ENCODE peak calls at places on chromosomes 1 and 21, in nine cellular contexts. One of them, this sample, is unnamed.

GRCh38 chr1:55854911-55855310 is 639.7 kb upstream of the USP24 start:
- DNase-seq in HFF-Myc: no peak
- DNase-seq in neural crest cell: no peak
- DNase-seq in psoas muscle: no peak
- DNase-seq in astrocyte of the cerebellum: peak; percentile 57
- DNase-seq in right lobe of liver: no peak
- DNase-seq in heart right ventricle: no peak
- DNase-seq in fibroblast of lung: peak; percentile 88
- DNase-seq in foreskin fibroblast: peak; percentile 15
- DNase-seq in this sample: peak; percentile 17

GRCh38 chr1:24557711-24558121 is 1.8 kb downstream of the NCMAP start:
- DNase-seq in HFF-Myc: no peak
- DNase-seq in neural crest cell: no peak
- DNase-seq in psoas muscle: no peak
- DNase-seq in astrocyte of the cerebellum: peak; percentile 18
- DNase-seq in right lobe of liver: no peak
- DNase-seq in heart right ventricle: no peak
- DNase-seq in fibroblast of lung: no peak
- DNase-seq in foreskin fibroblast: no peak
- DNase-seq in this sample: no peak

GRCh38 chr1:118914379-118915161 is 73.6 kb downstream of the TBX15 start:
- DNase-seq in HFF-Myc: no peak
- DNase-seq in neural crest cell: no peak
- DNase-seq in psoas muscle: no peak
- DNase-seq in astrocyte of the cerebellum: no peak
- DNase-seq in right lobe of liver: no peak
- DNase-seq in heart right ventricle: no peak
- DNase-seq in fibroblast of lung: no peak
- DNase-seq in foreskin fibroblast: no peak
- DNase-seq in this sample: no peak

GRCh38 chr1:179230251-179230650 is 774 bp upstream of the ABL2 start:
- DNase-seq in HFF-Myc: peak; percentile 46
- DNase-seq in neural crest cell: no peak
- DNase-seq in psoas muscle: no peak
- DNase-seq in astrocyte of the cerebellum: no peak
- DNase-seq in right lobe of liver: no peak
- DNase-seq in heart right ventricle: no peak
- DNase-seq in fibroblast of lung: peak; percentile 65
- DNase-seq in foreskin fibroblast: peak; percentile 79
- DNase-seq in this sample: peak; percentile 68

GRCh38 chr1:65791860-65792670 is 630 bp upstream of the PDE4B start:
- DNase-seq in HFF-Myc: no peak
- DNase-seq in neural crest cell: peak; percentile 23
- DNase-seq in psoas muscle: peak; percentile 42
- DNase-seq in astrocyte of the cerebellum: no peak
- DNase-seq in right lobe of liver: no peak
- DNase-seq in heart right ventricle: no peak
- DNase-seq in fibroblast of lung: peak; percentile 31
- DNase-seq in foreskin fibroblast: peak; percentile 51
- DNase-seq in this sample: no peak

GRCh38 chr1:243388276-243388675 is 132.4 kb downstream of the SDCCAG8 start:
- DNase-seq in HFF-Myc: no peak
- DNase-seq in neural crest cell: no peak
- DNase-seq in psoas muscle: no peak
- DNase-seq in astrocyte of the cerebellum: no peak
- DNase-seq in right lobe of liver: no peak
- DNase-seq in heart right ventricle: no peak
- DNase-seq in fibroblast of lung: no peak
- DNase-seq in foreskin fibroblast: no peak
- DNase-seq in this sample: no peak

GRCh38 chr1:41902125-41902524 is 16.6 kb downstream of the HIVEP3 start:
- DNase-seq in HFF-Myc: no peak
- DNase-seq in neural crest cell: no peak
- DNase-seq in psoas muscle: no peak
- DNase-seq in astrocyte of the cerebellum: peak; percentile 39
- DNase-seq in right lobe of liver: no peak
- DNase-seq in heart right ventricle: no peak
- DNase-seq in fibroblast of lung: peak; percentile 95
- DNase-seq in foreskin fibroblast: peak; percentile 63
- DNase-seq in this sample: peak; percentile 68

GRCh38 chr21:38179504-38179900 is 77.3 kb upstream of the KCNJ15 start:
- DNase-seq in HFF-Myc: no peak
- DNase-seq in neural crest cell: no peak
- DNase-seq in psoas muscle: no peak
- DNase-seq in astrocyte of the cerebellum: no peak
- DNase-seq in right lobe of liver: no peak
- DNase-seq in heart right ventricle: no peak
- DNase-seq in fibroblast of lung: no peak
- DNase-seq in foreskin fibroblast: peak; percentile 31
- DNase-seq in this sample: no peak

GRCh38 chr1:92031281-92032110 is 1.7 kb downstream of the EPHX4 start:
- DNase-seq in HFF-Myc: no peak
- DNase-seq in neural crest cell: no peak
- DNase-seq in psoas muscle: no peak
- DNase-seq in astrocyte of the cerebellum: no peak
- DNase-seq in right lobe of liver: no peak
- DNase-seq in heart right ventricle: no peak
- DNase-seq in fibroblast of lung: no peak
- DNase-seq in foreskin fibroblast: peak; percentile 23
- DNase-seq in this sample: no peak

GRCh38 chr1:114458208-114458777 is 52.7 kb downstream of the TRIM33 start:
- DNase-seq in HFF-Myc: no peak
- DNase-seq in neural crest cell: no peak
- DNase-seq in psoas muscle: no peak
- DNase-seq in astrocyte of the cerebellum: no peak
- DNase-seq in right lobe of liver: no peak
- DNase-seq in heart right ventricle: no peak
- DNase-seq in fibroblast of lung: peak; percentile 85
- DNase-seq in foreskin fibroblast: peak; percentile 72
- DNase-seq in this sample: peak; percentile 44

GRCh38 chr1:155261401-155261887 is 716 bp downstream of the SCAMP3 start:
- DNase-seq in HFF-Myc: no peak
- DNase-seq in neural crest cell: no peak
- DNase-seq in psoas muscle: peak; percentile 59
- DNase-seq in astrocyte of the cerebellum: no peak
- DNase-seq in right lobe of liver: no peak
- DNase-seq in heart right ventricle: no peak
- DNase-seq in fibroblast of lung: no peak
- DNase-seq in foreskin fibroblast: peak; percentile 14
- DNase-seq in this sample: no peak

GRCh38 chr1:150528997-150529396 is 13.4 kb downstream of the FALEC start:
- DNase-seq in HFF-Myc: no peak
- DNase-seq in neural crest cell: no peak
- DNase-seq in psoas muscle: no peak
- DNase-seq in astrocyte of the cerebellum: peak; percentile 68
- DNase-seq in right lobe of liver: no peak
- DNase-seq in heart right ventricle: no peak
- DNase-seq in fibroblast of lung: peak; percentile 94
- DNase-seq in foreskin fibroblast: peak; percentile 79
- DNase-seq in this sample: peak; percentile 34

GRCh38 chr1:38291906-38292521 is 245.4 kb upstream of the POU3F1 start:
- DNase-seq in HFF-Myc: no peak
- DNase-seq in neural crest cell: no peak
- DNase-seq in psoas muscle: no peak
- DNase-seq in astrocyte of the cerebellum: no peak
- DNase-seq in right lobe of liver: no peak
- DNase-seq in heart right ventricle: no peak
- DNase-seq in fibroblast of lung: peak; percentile 5
- DNase-seq in foreskin fibroblast: no peak
- DNase-seq in this sample: no peak

GRCh38 chr1:223123238-223123976 is 19.6 kb downstream of the TLR5 start:
- DNase-seq in HFF-Myc: no peak
- DNase-seq in neural crest cell: peak; percentile 72
- DNase-seq in psoas muscle: peak; percentile 69
- DNase-seq in astrocyte of the cerebellum: peak; percentile 19
- DNase-seq in right lobe of liver: peak; percentile 70
- DNase-seq in heart right ventricle: peak; percentile 78
- DNase-seq in fibroblast of lung: peak; percentile 28
- DNase-seq in foreskin fibroblast: peak; percentile 80
- DNase-seq in this sample: peak; percentile 61

GRCh38 chr1:205074513-205074912 is 9.7 kb downstream of the TMEM81 start:
- DNase-seq in HFF-Myc: no peak
- DNase-seq in neural crest cell: no peak
- DNase-seq in psoas muscle: no peak
- DNase-seq in astrocyte of the cerebellum: no peak
- DNase-seq in right lobe of liver: no peak
- DNase-seq in heart right ventricle: no peak
- DNase-seq in fibroblast of lung: no peak
- DNase-seq in foreskin fibroblast: no peak
- DNase-seq in this sample: no peak

GRCh38 chr1:12113433-12114339 is 50.6 kb downstream of the TNFRSF8 start:
- DNase-seq in HFF-Myc: no peak
- DNase-seq in neural crest cell: no peak
- DNase-seq in psoas muscle: no peak
- DNase-seq in astrocyte of the cerebellum: no peak
- DNase-seq in right lobe of liver: no peak
- DNase-seq in heart right ventricle: no peak
- DNase-seq in fibroblast of lung: peak; percentile 34
- DNase-seq in foreskin fibroblast: peak; percentile 76
- DNase-seq in this sample: peak; percentile 25

GRCh38 chr1:61844006-61844405 is 101.7 kb downstream of the PATJ start:
- DNase-seq in HFF-Myc: no peak
- DNase-seq in neural crest cell: no peak
- DNase-seq in psoas muscle: no peak
- DNase-seq in astrocyte of the cerebellum: no peak
- DNase-seq in right lobe of liver: no peak
- DNase-seq in heart right ventricle: no peak
- DNase-seq in fibroblast of lung: no peak
- DNase-seq in foreskin fibroblast: no peak
- DNase-seq in this sample: no peak

GRCh38 chr1:207869859-207870258 is 41.1 kb downstream of the CD34 start:
- DNase-seq in HFF-Myc: no peak
- DNase-seq in neural crest cell: no peak
- DNase-seq in psoas muscle: no peak
- DNase-seq in astrocyte of the cerebellum: no peak
- DNase-seq in right lobe of liver: no peak
- DNase-seq in heart right ventricle: no peak
- DNase-seq in fibroblast of lung: no peak
- DNase-seq in foreskin fibroblast: no peak
- DNase-seq in this sample: no peak

GRCh38 chr1:207871117-207871649 is 39.7 kb downstream of the CD34 start:
- DNase-seq in HFF-Myc: no peak
- DNase-seq in neural crest cell: no peak
- DNase-seq in psoas muscle: no peak
- DNase-seq in astrocyte of the cerebellum: no peak
- DNase-seq in right lobe of liver: no peak
- DNase-seq in heart right ventricle: no peak
- DNase-seq in fibroblast of lung: no peak
- DNase-seq in foreskin fibroblast: no peak
- DNase-seq in this sample: no peak

GRCh38 chr1:207873055-207873890 is 37.7 kb downstream of the CD34 start:
- DNase-seq in HFF-Myc: no peak
- DNase-seq in neural crest cell: no peak
- DNase-seq in psoas muscle: peak; percentile 60
- DNase-seq in astrocyte of the cerebellum: no peak
- DNase-seq in right lobe of liver: no peak
- DNase-seq in heart right ventricle: no peak
- DNase-seq in fibroblast of lung: no peak
- DNase-seq in foreskin fibroblast: no peak
- DNase-seq in this sample: no peak

GRCh38 chr1:207870279-207871031 is 40.5 kb downstream of the CD34 start:
- DNase-seq in HFF-Myc: no peak
- DNase-seq in neural crest cell: no peak
- DNase-seq in psoas muscle: no peak
- DNase-seq in astrocyte of the cerebellum: no peak
- DNase-seq in right lobe of liver: no peak
- DNase-seq in heart right ventricle: no peak
- DNase-seq in fibroblast of lung: no peak
- DNase-seq in foreskin fibroblast: no peak
- DNase-seq in this sample: no peak

GRCh38 chr1:207872655-207873054 is 38.3 kb downstream of the CD34 start:
- DNase-seq in HFF-Myc: no peak
- DNase-seq in neural crest cell: no peak
- DNase-seq in psoas muscle: no peak
- DNase-seq in astrocyte of the cerebellum: no peak
- DNase-seq in right lobe of liver: no peak
- DNase-seq in heart right ventricle: no peak
- DNase-seq in fibroblast of lung: no peak
- DNase-seq in foreskin fibroblast: no peak
- DNase-seq in this sample: no peak
- TF ChIP-seq CTCF in HFF-Myc: no peak
- TF ChIP-seq CTCF in neural crest cell: no peak
- TF ChIP-seq CTCF in psoas muscle: no peak
- TF ChIP-seq CTCF in astrocyte of the cerebellum: no peak
- TF ChIP-seq CTCF in right lobe of liver: no peak
- TF ChIP-seq CTCF in heart right ventricle: no peak
- TF ChIP-seq CTCF in fibroblast of lung: no peak
- TF ChIP-seq CTCF in foreskin fibroblast: no peak
- TF ChIP-seq CTCF in this sample: no peak

DNA sequence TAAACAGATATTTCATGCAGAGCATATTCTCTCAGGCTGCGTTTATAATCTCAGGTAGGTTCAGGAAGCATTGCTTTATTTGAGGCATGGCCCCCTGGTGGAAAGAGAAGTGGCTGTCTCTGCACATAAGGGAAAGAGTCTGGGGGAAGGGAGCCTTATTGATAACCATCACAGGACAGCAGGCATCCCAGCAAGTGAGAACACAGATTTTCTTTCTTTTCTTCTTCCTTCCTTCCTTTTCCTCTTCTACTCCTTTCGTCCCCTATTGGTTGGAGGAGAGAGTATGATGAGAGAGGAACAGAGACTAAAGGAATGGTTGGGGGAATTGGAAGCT is 21.9 kb downstream of the TSNAX start:
- DNase-seq in HFF-Myc: no peak
- DNase-seq in neural crest cell: no peak
- DNase-seq in psoas muscle: no peak
- DNase-seq in astrocyte of the cerebellum: no peak
- DNase-seq in right lobe of liver: no peak
- DNase-seq in heart right ventricle: no peak
- DNase-seq in fibroblast of lung: no peak
- DNase-seq in foreskin fibroblast: peak; percentile 21
- DNase-seq in this sample: no peak
- TF ChIP-seq CTCF in HFF-Myc: peak; percentile 56
- TF ChIP-seq CTCF in neural crest cell: peak; percentile 66
- TF ChIP-seq CTCF in psoas muscle: peak; percentile 35
- TF ChIP-seq CTCF in astrocyte of the cerebellum: peak; percentile 53
- TF ChIP-seq CTCF in right lobe of liver: peak; percentile 44
- TF ChIP-seq CTCF in heart right ventricle: peak; percentile 50
- TF ChIP-seq CTCF in fibroblast of lung: peak; percentile 33
- TF ChIP-seq CTCF in foreskin fibroblast: peak; percentile 37
- TF ChIP-seq CTCF in this sample: peak; percentile 72

GRCh38 chr21:31108969-31109368 is 70.7 kb upstream of the KRTAP19-8 start:
- DNase-seq in HFF-Myc: no peak
- DNase-seq in neural crest cell: no peak
- DNase-seq in psoas muscle: no peak
- DNase-seq in astrocyte of the cerebellum: no peak
- DNase-seq in right lobe of liver: no peak
- DNase-seq in heart right ventricle: no peak
- DNase-seq in fibroblast of lung: peak; percentile 3
- DNase-seq in foreskin fibroblast: peak; percentile 42
- DNase-seq in this sample: no peak
- TF ChIP-seq CTCF in HFF-Myc: no peak
- TF ChIP-seq CTCF in neural crest cell: peak; percentile 27
- TF ChIP-seq CTCF in psoas muscle: no peak
- TF ChIP-seq CTCF in astrocyte of the cerebellum: no peak
- TF ChIP-seq CTCF in right lobe of liver: no peak
- TF ChIP-seq CTCF in heart right ventricle: peak; percentile 28
- TF ChIP-seq CTCF in fibroblast of lung: peak; percentile 35
- TF ChIP-seq CTCF in foreskin fibroblast: peak; percentile 24
- TF ChIP-seq CTCF in this sample: no peak

GRCh38 chr1:234617135-234617985 is 7.4 kb upstream of the IRF2BP2 start:
- DNase-seq in HFF-Myc: no peak
- DNase-seq in neural crest cell: no peak
- DNase-seq in psoas muscle: no peak
- DNase-seq in astrocyte of the cerebellum: no peak
- DNase-seq in right lobe of liver: peak; percentile 65
- DNase-seq in heart right ventricle: no peak
- DNase-seq in fibroblast of lung: peak; percentile 80
- DNase-seq in foreskin fibroblast: peak; percentile 68
- DNase-seq in this sample: no peak
- TF ChIP-seq CTCF in HFF-Myc: peak; percentile 16
- TF ChIP-seq CTCF in neural crest cell: peak; percentile 53
- TF ChIP-seq CTCF in psoas muscle: no peak
- TF ChIP-seq CTCF in astrocyte of the cerebellum: peak; percentile 53
- TF ChIP-seq CTCF in right lobe of liver: no peak
- TF ChIP-seq CTCF in heart right ventricle: no peak
- TF ChIP-seq CTCF in fibroblast of lung: peak; percentile 30
- TF ChIP-seq CTCF in foreskin fibroblast: peak; percentile 11
- TF ChIP-seq CTCF in this sample: peak; percentile 69

This sample was measured in HFFc6.